ENCODE peak calls at places on chromosomes 11 and 22, in seven cellular contexts. One of them, this sample, is unnamed.

GRCh38 chr22:30969532-30970355 is 679 bp downstream of the TUG1 start:
- DNase-seq in stomach: peak; percentile 31
- DNase-seq in uterus: no peak
- DNase-seq in A549: peak; percentile 6
- DNase-seq in spleen: no peak
- DNase-seq in sigmoid colon: peak; percentile 64
- DNase-seq in IMR-90: peak; percentile 44
- DNase-seq in this sample: no peak

GRCh38 chr11:126585388-126586302 is 230.2 kb downstream of the ST3GAL4 start:
- DNase-seq in spleen: peak; percentile 68
- DNase-seq in IMR-90: peak; percentile 96
- DNase-seq in stomach: peak; percentile 29
- DNase-seq in uterus: peak; percentile 57
- DNase-seq in A549: peak; percentile 31
- DNase-seq in sigmoid colon: peak; percentile 76
- DNase-seq in this sample: peak; percentile 66

GRCh38 chr11:16117989-16118810 is 238.1 kb downstream of the SOX6 start:
- DNase-seq in sigmoid colon: no peak
- DNase-seq in A549: no peak
- DNase-seq in IMR-90: no peak
- DNase-seq in spleen: no peak
- DNase-seq in stomach: no peak
- DNase-seq in uterus: no peak
- DNase-seq in this sample: no peak

GRCh38 chr11:113991170-113991569 is 16.3 kb downstream of the HTR3A start:
- DNase-seq in spleen: no peak
- DNase-seq in IMR-90: peak; percentile 8
- DNase-seq in stomach: no peak
- DNase-seq in sigmoid colon: no peak
- DNase-seq in A549: no peak
- DNase-seq in uterus: no peak
- DNase-seq in this sample: no peak

GRCh38 chr11:129374993-129375721 is 491 bp upstream of the BARX2 start:
- DNase-seq in stomach: peak; percentile 80
- DNase-seq in sigmoid colon: no peak
- DNase-seq in spleen: no peak
- DNase-seq in A549: peak; percentile 26
- DNase-seq in uterus: no peak
- DNase-seq in IMR-90: no peak
- DNase-seq in this sample: no peak

GRCh38 chr11:66607126-66607834 is 9.2 kb upstream of the RBM14 start:
- DNase-seq in IMR-90: peak; percentile 48
- DNase-seq in A549: no peak
- DNase-seq in spleen: no peak
- DNase-seq in uterus: peak; percentile 74
- DNase-seq in stomach: peak; percentile 53
- DNase-seq in sigmoid colon: peak; percentile 96
- DNase-seq in this sample: peak; percentile 58

GRCh38 chr11:46277623-46278386 is at the start of gene CREB3L1:
- DNase-seq in spleen: no peak
- DNase-seq in uterus: peak; percentile 72
- DNase-seq in stomach: peak; percentile 91
- DNase-seq in sigmoid colon: peak; percentile 71
- DNase-seq in IMR-90: no peak
- DNase-seq in A549: no peak
- DNase-seq in this sample: peak; percentile 76

GRCh38 chr22:27670701-27671412 is 130.7 kb downstream of the MN1 start:
- DNase-seq in sigmoid colon: no peak
- DNase-seq in spleen: peak; percentile 72
- DNase-seq in A549: no peak
- DNase-seq in IMR-90: no peak
- DNase-seq in stomach: peak; percentile 50
- DNase-seq in uterus: no peak
- DNase-seq in this sample: no peak

GRCh38 chr11:74592441-74593362 is at the start of gene POLD3:
- DNase-seq in A549: peak; percentile 80
- DNase-seq in stomach: peak; percentile 96
- DNase-seq in sigmoid colon: peak; percentile 95
- DNase-seq in IMR-90: peak; percentile 81
- DNase-seq in spleen: peak; percentile 99
- DNase-seq in uterus: peak; percentile 94
- DNase-seq in this sample: peak; percentile 95

GRCh38 chr22:31969789-31970489 is 25.6 kb downstream of the YWHAH start:
- DNase-seq in spleen: peak; percentile 84
- DNase-seq in stomach: peak; percentile 80
- DNase-seq in IMR-90: peak; percentile 66
- DNase-seq in uterus: peak; percentile 56
- DNase-seq in sigmoid colon: peak; percentile 71
- DNase-seq in A549: peak; percentile 69
- DNase-seq in this sample: peak; percentile 53

GRCh38 chr11:74493816-74494630 is 499 bp upstream of the LIPT2 start:
- DNase-seq in sigmoid colon: no peak
- DNase-seq in stomach: no peak
- DNase-seq in A549: no peak
- DNase-seq in uterus: no peak
- DNase-seq in spleen: no peak
- DNase-seq in IMR-90: peak; percentile 47
- DNase-seq in this sample: no peak

GRCh38 chr11:47398011-47398410 is 10.4 kb upstream of the SLC39A13 start:
- DNase-seq in spleen: peak; percentile 61
- DNase-seq in A549: no peak
- DNase-seq in uterus: no peak
- DNase-seq in stomach: no peak
- DNase-seq in IMR-90: no peak
- DNase-seq in sigmoid colon: no peak
- DNase-seq in this sample: no peak

GRCh38 chr22:26362471-26362870 is 66.6 kb upstream of the ASPHD2 start:
- DNase-seq in sigmoid colon: no peak
- DNase-seq in A549: no peak
- DNase-seq in uterus: no peak
- DNase-seq in stomach: no peak
- DNase-seq in spleen: no peak
- DNase-seq in IMR-90: peak; percentile 6
- DNase-seq in this sample: no peak

GRCh38 chr11:8604078-8604723 is 10.2 kb upstream of the STK33 start:
- DNase-seq in A549: peak; percentile 64
- DNase-seq in sigmoid colon: peak; percentile 84
- DNase-seq in uterus: peak; percentile 56
- DNase-seq in spleen: no peak
- DNase-seq in IMR-90: peak; percentile 100
- DNase-seq in stomach: peak; percentile 58
- DNase-seq in this sample: no peak

GRCh38 chr11:72263363-72263762 is 19.4 kb upstream of the PHOX2A start:
- DNase-seq in IMR-90: peak; percentile 82
- DNase-seq in stomach: no peak
- DNase-seq in spleen: no peak
- DNase-seq in A549: no peak
- DNase-seq in uterus: no peak
- DNase-seq in sigmoid colon: no peak
- DNase-seq in this sample: no peak

GRCh38 chr11:123100378-123101085 is 38.6 kb upstream of the HSPA8 start:
- DNase-seq in uterus: peak; percentile 54
- DNase-seq in stomach: no peak
- DNase-seq in IMR-90: no peak
- DNase-seq in A549: no peak
- DNase-seq in spleen: no peak
- DNase-seq in sigmoid colon: peak; percentile 80
- DNase-seq in this sample: no peak

GRCh38 chr11:122093731-122094130 is 22.3 kb downstream of the BLID start:
- DNase-seq in spleen: no peak
- DNase-seq in stomach: no peak
- DNase-seq in IMR-90: peak; percentile 83
- DNase-seq in uterus: no peak
- DNase-seq in sigmoid colon: no peak
- DNase-seq in A549: no peak
- DNase-seq in this sample: no peak

GRCh38 chr11:70517203-70517602 is 118.9 kb downstream of the CTTN start:
- DNase-seq in IMR-90: no peak
- DNase-seq in stomach: no peak
- DNase-seq in sigmoid colon: no peak
- DNase-seq in uterus: no peak
- DNase-seq in A549: no peak
- DNase-seq in spleen: peak; percentile 36
- DNase-seq in this sample: no peak

GRCh38 chr11:25377466-25377865 is 880.6 kb downstream of the LUZP2 start:
- DNase-seq in spleen: no peak
- DNase-seq in stomach: no peak
- DNase-seq in A549: no peak
- DNase-seq in IMR-90: no peak
- DNase-seq in uterus: no peak
- DNase-seq in sigmoid colon: no peak
- DNase-seq in this sample: no peak

GRCh38 chr22:22210375-22210774 is 34.2 kb upstream of the VPREB1 start:
- DNase-seq in uterus: no peak
- DNase-seq in sigmoid colon: no peak
- DNase-seq in stomach: no peak
- DNase-seq in A549: no peak
- DNase-seq in IMR-90: peak; percentile 85
- DNase-seq in spleen: no peak
- DNase-seq in this sample: no peak

GRCh38 chr22:39215430-39216142 is 29.2 kb downstream of the PDGFB start:
- DNase-seq in stomach: no peak
- DNase-seq in A549: peak; percentile 36
- DNase-seq in spleen: peak; percentile 61
- DNase-seq in IMR-90: no peak
- DNase-seq in uterus: no peak
- DNase-seq in sigmoid colon: peak; percentile 29
- DNase-seq in this sample: no peak

DNA sequence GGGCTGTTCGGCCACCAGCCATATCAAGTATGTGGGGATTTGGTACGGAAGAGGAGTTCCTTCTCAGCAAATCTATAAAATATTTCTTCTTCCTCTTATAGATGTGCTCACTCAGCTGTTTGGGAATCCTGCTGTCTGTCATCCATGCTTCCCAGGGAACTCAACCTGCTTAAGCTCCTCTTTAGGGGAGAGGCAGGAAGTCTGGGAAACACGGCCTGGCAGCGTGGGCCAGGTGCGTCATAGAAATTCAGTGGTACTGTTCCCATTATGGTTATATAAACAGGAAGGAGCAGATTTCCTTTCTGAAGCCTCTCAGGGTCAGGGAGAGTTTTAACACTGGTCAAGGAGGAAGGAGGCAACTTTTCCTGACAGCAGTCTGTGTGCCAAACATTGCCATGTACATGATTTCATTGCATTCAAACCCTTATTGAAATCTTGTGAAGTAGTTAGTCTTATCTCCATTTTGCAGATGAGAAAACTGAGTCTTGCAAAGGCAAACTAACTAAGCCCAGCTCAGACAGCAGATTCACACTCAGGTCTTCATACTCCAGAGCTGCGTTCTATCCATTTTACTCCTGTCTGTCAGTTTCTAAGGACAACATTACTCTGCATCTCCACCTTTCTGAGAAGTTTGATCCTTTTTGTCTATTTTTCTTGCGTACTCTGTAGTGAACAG is 35.4 kb upstream of the AMOTL1 start:
- DNase-seq in sigmoid colon: peak; percentile 78
- DNase-seq in stomach: no peak
- DNase-seq in A549: no peak
- DNase-seq in IMR-90: peak; percentile 87
- DNase-seq in spleen: no peak
- DNase-seq in uterus: peak; percentile 26
- DNase-seq in this sample: peak; percentile 72
- TF ChIP-seq POLR2A in sigmoid colon: no peak
- TF ChIP-seq POLR2A in stomach: no peak
- TF ChIP-seq POLR2A in A549: no peak
- TF ChIP-seq POLR2A in IMR-90: no peak
- TF ChIP-seq POLR2A in spleen: no peak
- TF ChIP-seq POLR2A in uterus: no peak
- TF ChIP-seq POLR2A in this sample: no peak

DNA sequence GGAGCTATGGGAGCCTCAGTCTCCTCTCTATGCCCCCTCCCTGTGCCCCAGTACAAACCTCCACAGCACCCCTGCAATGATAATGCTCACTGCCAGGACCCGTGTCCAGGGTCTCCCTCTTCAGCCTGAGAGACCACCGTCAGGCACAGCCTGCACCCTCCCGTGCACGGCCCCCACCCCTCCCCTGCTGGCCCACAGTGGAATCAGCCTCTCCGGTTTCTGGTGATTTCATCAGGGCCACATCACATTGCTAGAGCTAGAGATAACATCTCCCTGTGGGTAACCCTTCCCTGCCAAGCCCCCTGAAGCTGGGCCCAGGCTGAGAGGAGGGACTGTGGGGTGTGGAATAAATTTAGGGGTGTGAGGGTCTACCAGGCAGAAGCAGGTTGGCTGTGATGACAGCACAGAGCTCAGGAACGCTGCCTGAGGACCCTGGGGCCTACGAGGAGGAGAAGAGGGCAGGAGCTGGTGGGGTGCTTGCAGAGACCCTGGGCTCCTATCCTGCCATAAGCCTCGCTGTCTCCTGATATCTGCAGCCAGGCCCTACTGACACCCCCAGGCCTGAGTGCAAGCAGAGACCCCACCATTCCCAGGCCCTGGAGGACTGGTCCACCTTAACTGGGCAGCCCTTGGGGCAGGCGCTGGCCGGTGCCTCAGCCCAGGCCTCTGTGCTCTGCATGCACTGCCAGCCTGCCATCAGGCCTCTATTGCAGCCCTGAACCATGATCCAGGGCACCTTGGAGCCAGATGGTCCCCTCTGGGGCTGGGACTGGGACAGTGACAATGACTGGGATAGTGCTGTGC is at the start of gene KLHDC7B:
- DNase-seq in spleen: peak; percentile 79
- DNase-seq in uterus: no peak
- DNase-seq in IMR-90: peak; percentile 35
- DNase-seq in stomach: no peak
- DNase-seq in sigmoid colon: no peak
- DNase-seq in A549: no peak
- DNase-seq in this sample: no peak
- H3K4me3 ChIP-seq in spleen: no peak within 1 kb of the TSS
- H3K4me3 ChIP-seq in uterus: no peak within 1 kb of the TSS
- H3K4me3 ChIP-seq in IMR-90: no peak within 1 kb of the TSS
- H3K4me3 ChIP-seq in stomach: no peak within 1 kb of the TSS
- H3K4me3 ChIP-seq in sigmoid colon: no peak within 1 kb of the TSS
- H3K4me3 ChIP-seq in A549: no peak within 1 kb of the TSS
- H3K4me3 ChIP-seq in this sample: no peak within 1 kb of the TSS

DNA sequence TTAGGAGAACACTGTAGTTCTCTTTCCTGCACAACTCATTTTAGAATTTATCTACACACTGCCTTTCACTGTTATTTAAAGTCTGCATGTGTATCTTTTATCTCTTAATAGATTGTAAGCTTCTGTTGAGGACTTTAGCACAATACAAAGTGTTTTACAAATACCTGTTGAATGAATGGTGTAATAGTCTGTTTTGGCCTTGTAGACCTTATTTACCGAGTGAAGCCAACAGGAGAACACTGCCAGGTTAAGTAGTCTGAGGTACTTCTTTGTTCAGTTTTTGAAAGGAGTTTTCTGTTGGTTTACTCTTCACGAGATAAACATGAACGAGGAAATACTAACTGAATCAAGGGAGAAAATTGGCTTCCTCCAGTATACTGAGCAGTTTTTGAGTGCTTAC is 31.0 kb downstream of the SIK2 start:
- DNase-seq in A549: no peak
- DNase-seq in spleen: no peak
- DNase-seq in sigmoid colon: no peak
- DNase-seq in IMR-90: no peak
- DNase-seq in stomach: no peak
- DNase-seq in uterus: no peak
- DNase-seq in this sample: no peak
- H3K9me3 ChIP-seq in A549: no peaks in the 10 kb centered on the region
- H3K9me3 ChIP-seq in spleen: no peaks in the 10 kb centered on the region
- H3K9me3 ChIP-seq in sigmoid colon: no peaks in the 10 kb centered on the region
- H3K9me3 ChIP-seq in IMR-90: no peaks in the 10 kb centered on the region
- H3K9me3 ChIP-seq in stomach: no peaks in the 10 kb centered on the region
- H3K9me3 ChIP-seq in uterus: no peaks in the 10 kb centered on the region
- H3K9me3 ChIP-seq in this sample: no peaks in the 10 kb centered on the region

GRCh38 chr11:7512525-7513209 is 1.1 kb upstream of the PPFIBP2 start:
- DNase-seq in spleen: peak; percentile 93
- DNase-seq in stomach: peak; percentile 79
- DNase-seq in sigmoid colon: peak; percentile 89
- DNase-seq in uterus: peak; percentile 76
- DNase-seq in IMR-90: no peak
- DNase-seq in A549: no peak
- DNase-seq in this sample: peak; percentile 84
- TF ChIP-seq POLR2A in spleen: no peak
- TF ChIP-seq POLR2A in stomach: no peak
- TF ChIP-seq POLR2A in sigmoid colon: no peak
- TF ChIP-seq POLR2A in uterus: no peak
- TF ChIP-seq POLR2A in IMR-90: no peak
- TF ChIP-seq POLR2A in A549: no peak
- TF ChIP-seq POLR2A in this sample: peak; percentile 25